ENCODE peak calls at places on chromosomes 3 and 15, in six cellular contexts. One of them, this sample, is unnamed.

GRCh38 chr3:112170046-112170445 is 37.0 kb upstream of the GCSAM start:
- DNase-seq in kidney epithelial cell: no peak
- DNase-seq in 8988T: no peak
- DNase-seq in RPMI8226: no peak
- DNase-seq in retina: no peak
- DNase-seq in NCI-H1105 treated with DMSO at 0.1 percent for 48 hours: no peak
- DNase-seq in this sample: no peak

GRCh38 chr3:197480320-197480719 is 75.4 kb downstream of the BDH1 start:
- DNase-seq in kidney epithelial cell: no peak
- DNase-seq in 8988T: no peak
- DNase-seq in RPMI8226: no peak
- DNase-seq in retina: no peak
- DNase-seq in NCI-H1105 treated with DMSO at 0.1 percent for 48 hours: no peak
- DNase-seq in this sample: no peak

GRCh38 chr3:21747376-21747775 is 3.6 kb downstream of the ZNF385D start:
- DNase-seq in kidney epithelial cell: peak
- DNase-seq in 8988T: no peak
- DNase-seq in RPMI8226: no peak
- DNase-seq in retina: peak
- DNase-seq in NCI-H1105 treated with DMSO at 0.1 percent for 48 hours: no peak
- DNase-seq in this sample: no peak

GRCh38 chr3:128145279-128145678 is 8.0 kb upstream of the EEFSEC start:
- DNase-seq in kidney epithelial cell: no peak
- DNase-seq in 8988T: no peak
- DNase-seq in RPMI8226: peak
- DNase-seq in retina: no peak
- DNase-seq in NCI-H1105 treated with DMSO at 0.1 percent for 48 hours: no peak
- DNase-seq in this sample: no peak

GRCh38 chr3:74643636-74644035 is 29.2 kb upstream of the CNTN3 start:
- DNase-seq in kidney epithelial cell: no peak
- DNase-seq in 8988T: no peak
- DNase-seq in RPMI8226: no peak
- DNase-seq in retina: peak
- DNase-seq in NCI-H1105 treated with DMSO at 0.1 percent for 48 hours: no peak
- DNase-seq in this sample: peak

GRCh38 chr3:15439476-15439875 is 12.1 kb downstream of the EAF1 start:
- DNase-seq in kidney epithelial cell: no peak
- DNase-seq in 8988T: no peak
- DNase-seq in RPMI8226: peak
- DNase-seq in retina: no peak
- DNase-seq in NCI-H1105 treated with DMSO at 0.1 percent for 48 hours: no peak
- DNase-seq in this sample: no peak

GRCh38 chr3:171175840-171176239 is 149.3 kb upstream of the SLC2A2 start:
- DNase-seq in kidney epithelial cell: no peak
- DNase-seq in 8988T: no peak
- DNase-seq in RPMI8226: no peak
- DNase-seq in retina: no peak
- DNase-seq in NCI-H1105 treated with DMSO at 0.1 percent for 48 hours: no peak
- DNase-seq in this sample: no peak

GRCh38 chr15:49380912-49381311 is 42.1 kb upstream of the FGF7 start:
- DNase-seq in kidney epithelial cell: no peak
- DNase-seq in 8988T: no peak
- DNase-seq in RPMI8226: no peak
- DNase-seq in retina: no peak
- DNase-seq in NCI-H1105 treated with DMSO at 0.1 percent for 48 hours: no peak
- DNase-seq in this sample: no peak

GRCh38 chr3:57130426-57131209 is 34.5 kb downstream of the IL17RD start:
- DNase-seq in kidney epithelial cell: no peak
- DNase-seq in 8988T: no peak
- DNase-seq in RPMI8226: no peak
- DNase-seq in retina: peak
- DNase-seq in NCI-H1105 treated with DMSO at 0.1 percent for 48 hours: no peak
- DNase-seq in this sample: no peak

GRCh38 chr3:102510663-102511062 is 75.8 kb downstream of the ZPLD1 start:
- DNase-seq in kidney epithelial cell: no peak
- DNase-seq in 8988T: no peak
- DNase-seq in RPMI8226: no peak
- DNase-seq in retina: no peak
- DNase-seq in NCI-H1105 treated with DMSO at 0.1 percent for 48 hours: no peak
- DNase-seq in this sample: no peak

GRCh38 chr3:179318876-179319275 is 4.0 kb upstream of the ZNF639 start:
- DNase-seq in kidney epithelial cell: no peak
- DNase-seq in 8988T: no peak
- DNase-seq in RPMI8226: no peak
- DNase-seq in retina: no peak
- DNase-seq in NCI-H1105 treated with DMSO at 0.1 percent for 48 hours: no peak
- DNase-seq in this sample: no peak

GRCh38 chr3:156816091-156816793 is 9.9 kb upstream of the LEKR1 start:
- DNase-seq in kidney epithelial cell: no peak
- DNase-seq in 8988T: no peak
- DNase-seq in RPMI8226: peak
- DNase-seq in retina: peak
- DNase-seq in NCI-H1105 treated with DMSO at 0.1 percent for 48 hours: peak
- DNase-seq in this sample: no peak

GRCh38 chr15:77228831-77229230 is 157.9 kb upstream of the TSPAN3 start:
- DNase-seq in kidney epithelial cell: no peak
- DNase-seq in 8988T: no peak
- DNase-seq in RPMI8226: no peak
- DNase-seq in retina: no peak
- DNase-seq in NCI-H1105 treated with DMSO at 0.1 percent for 48 hours: no peak
- DNase-seq in this sample: no peak

GRCh38 chr15:57334257-57334656 is 42.0 kb upstream of the CGNL1 start:
- DNase-seq in kidney epithelial cell: no peak
- DNase-seq in 8988T: no peak
- DNase-seq in RPMI8226: no peak
- DNase-seq in retina: no peak
- DNase-seq in NCI-H1105 treated with DMSO at 0.1 percent for 48 hours: no peak
- DNase-seq in this sample: no peak

GRCh38 chr15:93048759-93049161 is 40.3 kb downstream of the RGMA start:
- DNase-seq in kidney epithelial cell: no peak
- DNase-seq in 8988T: no peak
- DNase-seq in RPMI8226: peak
- DNase-seq in retina: no peak
- DNase-seq in NCI-H1105 treated with DMSO at 0.1 percent for 48 hours: peak
- DNase-seq in this sample: peak

GRCh38 chr3:46656778-46657556 is 36.5 kb downstream of the ALS2CL start:
- DNase-seq in kidney epithelial cell: no peak
- DNase-seq in 8988T: no peak
- DNase-seq in RPMI8226: peak
- DNase-seq in retina: no peak
- DNase-seq in NCI-H1105 treated with DMSO at 0.1 percent for 48 hours: no peak
- DNase-seq in this sample: no peak

GRCh38 chr3:124172297-124172696 is 180.4 kb upstream of the ROPN1 start:
- DNase-seq in kidney epithelial cell: no peak
- DNase-seq in 8988T: no peak
- DNase-seq in RPMI8226: no peak
- DNase-seq in retina: no peak
- DNase-seq in NCI-H1105 treated with DMSO at 0.1 percent for 48 hours: no peak
- DNase-seq in this sample: no peak

GRCh38 chr3:15272431-15273196 is 59.8 kb downstream of the SH3BP5 start:
- DNase-seq in kidney epithelial cell: no peak
- DNase-seq in 8988T: no peak
- DNase-seq in RPMI8226: no peak
- DNase-seq in retina: no peak
- DNase-seq in NCI-H1105 treated with DMSO at 0.1 percent for 48 hours: no peak
- DNase-seq in this sample: no peak

GRCh38 chr15:29676961-29677402 is 145.3 kb downstream of the TJP1 start:
- DNase-seq in kidney epithelial cell: no peak
- DNase-seq in 8988T: no peak
- DNase-seq in RPMI8226: no peak
- DNase-seq in retina: peak
- DNase-seq in NCI-H1105 treated with DMSO at 0.1 percent for 48 hours: no peak
- DNase-seq in this sample: no peak